ENCODE peak calls at places on chromosome 6, in five cellular contexts. L, C, U, E and N are unnamed samples.
A peak's percentile ranks its signal among the peaks of the same experiment; 100 is the strongest.

GRCh38 chr6:154039231-154039842 is at the start of gene OPRM1:
- DNase-seq in L (no peak), C (peak; percentile 92), U (peak; percentile 47), E (peak; percentile 83), N (peak; percentile 95)

GRCh38 chr6:113642714-113643442 is 214.3 kb upstream of the MARCKS start:
- DNase-seq in L (peak; percentile 28), C (no peak), U (no peak), E (no peak), N (no peak)

GRCh38 chr6:165834613-165835259 is 171.7 kb upstream of the PDE10A start:
- DNase-seq in L (peak; percentile 17), C (no peak), U (no peak), E (no peak), N (no peak)

GRCh38 chr6:78436335-78436734 is 431.0 kb upstream of the IRAK1BP1 start:
- DNase-seq in L (peak; percentile 33), C (no peak), U (peak; percentile 16), E (no peak), N (no peak)

GRCh38 chr6:167493961-167494697 is 169.2 kb downstream of the TTLL2 start:
- DNase-seq in L (no peak), C (no peak), U (no peak), E (no peak), N (no peak)

GRCh38 chr6:41965429-41966213 is 24.0 kb upstream of the CCND3 start:
- DNase-seq in L (no peak), C (peak; percentile 93), U (no peak), E (peak; percentile 86), N (peak; percentile 63)

GRCh38 chr6:42963855-42964605 is 3.5 kb downstream of the GNMT start:
- DNase-seq in L (peak; percentile 58), C (peak; percentile 89), U (peak; percentile 78), E (no peak), N (peak; percentile 82)

GRCh38 chr6:40286721-40287120 is 300.4 kb downstream of the LRFN2 start:
- DNase-seq in L (no peak), C (no peak), U (no peak), E (no peak), N (no peak)

GRCh38 chr6:144285548-144285797 is 338 bp downstream of the UTRN start:
- DNase-seq in L (no peak), C (no peak), U (no peak), E (no peak), N (no peak)

GRCh38 chr6:36547646-36548400 is 544 bp upstream of the STK38 start:
- DNase-seq in L (no peak), C (peak; percentile 28), U (no peak), E (no peak), N (no peak)

GRCh38 chr6:33728438-33728837 is 16.9 kb upstream of the UQCC2 start:
- DNase-seq in L (no peak), C (no peak), U (no peak), E (no peak), N (no peak)

GRCh38 chr6:13294499-13295069 is 33.8 kb downstream of the TBC1D7 start:
- DNase-seq in L (no peak), C (no peak), U (no peak), E (no peak), N (no peak)

GRCh38 chr6:89257781-89258180 is 40.6 kb upstream of the GABRR1 start:
- DNase-seq in L (no peak), C (no peak), U (no peak), E (no peak), N (no peak)

GRCh38 chr6:37783831-37784584 is 35.5 kb upstream of the ZFAND3 start:
- DNase-seq in L (no peak), C (no peak), U (peak; percentile 57), E (no peak), N (no peak)

GRCh38 chr6:132023490-132023889 is 72.3 kb upstream of the CCN2 start:
- DNase-seq in L (no peak), C (peak; percentile 38), U (no peak), E (no peak), N (no peak)

GRCh38 chr6:41757268-41757667 is 10.1 kb upstream of the PGC start:
- DNase-seq in L (no peak), C (no peak), U (no peak), E (no peak), N (no peak)

GRCh38 chr6:31359556-31359955 is 2.6 kb upstream of the HLA-B start:
- DNase-seq in L (no peak), C (no peak), U (no peak), E (no peak), N (no peak)

GRCh38 chr6:98648211-98648914 is 186.0 kb upstream of the POU3F2 start:
- DNase-seq in L (no peak), C (no peak), U (no peak), E (no peak), N (no peak)

GRCh38 chr6:68046756-68047155 is 588.3 kb upstream of the ADGRB3 start:
- DNase-seq in L (no peak), C (no peak), U (no peak), E (no peak), N (no peak)

GRCh38 chr6:54802775-54803631 is 43.6 kb upstream of the FAM83B start:
- DNase-seq in L (peak; percentile 83), C (no peak), U (peak; percentile 78), E (no peak), N (no peak)

GRCh38 chr6:85129881-85130280 is 320.0 kb upstream of the NT5E start:
- DNase-seq in L (peak; percentile 3), C (no peak), U (no peak), E (no peak), N (no peak)

GRCh38 chr6:24486065-24486464 is 3.3 kb downstream of the GPLD1 start:
- DNase-seq in L (no peak), C (no peak), U (no peak), E (no peak), N (no peak)

DNA sequence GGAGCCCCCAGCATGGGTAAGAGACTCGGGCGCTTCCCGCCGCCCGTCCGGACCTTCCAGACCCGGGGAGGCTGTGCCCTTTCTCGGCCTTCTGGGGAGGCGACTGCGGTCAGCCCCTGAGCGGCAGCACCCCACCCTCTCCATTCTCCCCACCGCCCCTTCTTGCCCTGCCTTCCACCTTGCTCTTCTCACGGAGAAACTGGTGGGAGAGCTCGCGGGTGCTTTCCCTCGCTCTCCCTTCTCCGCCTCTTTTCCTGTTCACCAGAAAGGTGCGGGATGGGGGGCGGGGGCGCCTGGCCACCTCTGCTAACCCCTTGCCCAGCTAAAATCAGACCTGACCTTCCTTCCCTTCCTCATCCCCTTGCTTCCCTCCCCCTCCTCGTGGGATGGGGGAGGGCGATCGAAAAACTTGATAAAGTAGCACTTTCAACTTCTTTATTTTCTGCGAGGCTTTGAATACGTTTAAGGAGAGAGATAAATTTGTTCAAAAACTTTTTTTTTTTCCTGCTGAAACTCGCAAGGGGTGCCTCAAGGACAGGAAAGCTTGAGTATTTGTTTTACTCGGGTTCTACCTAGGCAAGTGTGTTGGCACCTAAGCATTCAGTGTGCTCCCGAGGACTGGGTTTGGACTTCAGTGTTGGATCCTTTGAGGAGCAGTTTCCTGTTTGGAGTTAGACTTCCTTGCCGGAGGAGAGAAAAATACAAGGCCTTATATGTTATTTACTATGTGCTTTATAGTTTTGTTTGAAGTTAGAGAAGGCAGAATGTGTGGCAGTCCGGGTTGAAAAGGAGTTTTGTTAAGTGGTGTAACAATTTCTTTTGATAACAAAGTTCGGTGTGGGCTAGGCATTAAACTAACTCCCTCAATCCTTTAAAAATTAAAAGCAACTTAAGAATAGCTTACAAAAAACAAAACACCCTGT is 905 bp downstream of the CD2AP start:
- DNase-seq in L (peak; percentile 30), C (no peak), U (peak; percentile 50), E (no peak), N (no peak)
- H3K14ac ChIP-seq in L (peak overlapping the region; percentile 67), C (peak overlapping the region; percentile 86), U (no peak overlapping the region), E (no peak overlapping the region), N (no peak overlapping the region)

GRCh38 chr6:158409451-158409850 is 97.2 kb downstream of the TULP4 start:
- DNase-seq in L (peak; percentile 75), C (no peak), U (peak; percentile 60), E (no peak), N (no peak)

GRCh38 chr6:158406736-158407135 is 94.5 kb downstream of the TULP4 start:
- DNase-seq in L (no peak), C (no peak), U (no peak), E (no peak), N (no peak)

GRCh38 chr6:158405933-158406332 is 93.7 kb downstream of the TULP4 start:
- DNase-seq in L (no peak), C (no peak), U (no peak), E (no peak), N (no peak)

GRCh38 chr6:158408552-158409130 is 96.4 kb downstream of the TULP4 start:
- DNase-seq in L (peak; percentile 76), C (no peak), U (peak; percentile 53), E (no peak), N (no peak)

DNA sequence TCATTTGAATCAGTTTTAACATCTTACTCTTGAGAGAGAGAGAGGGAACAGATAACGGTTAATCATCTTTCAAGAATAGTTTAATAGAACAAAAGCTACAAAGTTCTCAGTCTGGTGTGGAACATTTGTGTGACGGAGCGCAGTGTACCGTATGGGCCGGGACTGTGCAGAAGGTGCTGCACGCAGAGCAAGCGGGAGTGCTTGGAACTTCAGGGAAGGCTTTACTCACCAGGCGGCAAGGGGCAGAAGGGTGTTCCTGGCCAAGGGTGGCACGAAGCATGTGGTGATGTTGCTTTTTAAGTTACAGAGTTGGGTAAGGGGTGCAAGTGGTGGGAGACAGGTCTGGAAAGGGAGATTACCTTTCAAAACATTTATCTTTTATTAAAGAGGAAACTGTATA is 95.7 kb downstream of the TULP4 start:
- DNase-seq in L (no peak), C (no peak), U (no peak), E (no peak), N (no peak)
- H3K14ac ChIP-seq in L (peak overlapping the region; percentile 37), C (no peak overlapping the region), U (no peak overlapping the region), E (no peak overlapping the region), N (no peak overlapping the region)

GRCh38 chr6:137219664-137220252 is 573 bp upstream of the IFNGR1 start:
- DNase-seq in L (no peak), C (no peak), U (no peak), E (no peak), N (no peak)
- H3K14ac ChIP-seq in L (peak overlapping the region; percentile 49), C (no peak overlapping the region), U (no peak overlapping the region), E (no peak overlapping the region), N (no peak overlapping the region)

DNA sequence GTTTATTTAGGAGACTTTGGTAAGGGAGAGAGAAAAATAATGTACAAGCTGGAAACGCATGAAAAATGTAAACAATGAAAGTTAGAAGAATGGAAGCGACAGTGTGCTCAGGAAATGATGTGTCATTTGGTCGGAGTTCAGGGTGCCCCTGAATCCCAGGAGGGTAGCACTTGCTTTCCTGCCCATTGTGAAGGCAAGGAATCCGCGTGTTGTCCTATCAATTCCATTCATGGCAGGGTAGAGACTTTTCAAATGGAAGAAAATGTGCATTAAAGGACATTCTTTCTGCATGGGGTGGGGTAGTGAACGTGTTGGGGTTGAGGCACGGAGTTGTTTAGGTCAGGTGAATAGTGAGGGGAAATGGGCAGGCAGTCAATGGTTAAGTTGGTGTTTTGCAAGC is 33.7 kb downstream of the GCNT2 start:
- DNase-seq in L (no peak), C (no peak), U (no peak), E (no peak), N (no peak)
- H3K14ac ChIP-seq in L (no peak overlapping the region), C (no peak overlapping the region), U (no peak overlapping the region), E (no peak overlapping the region), N (no peak overlapping the region)

GRCh38 chr6:146819596-146820320 is 221.0 kb downstream of the ADGB start:
- DNase-seq in L (peak; percentile 15), C (no peak), U (peak; percentile 29), E (no peak), N (no peak)
- H3K14ac ChIP-seq in L (no peak overlapping the region), C (no peak overlapping the region), U (no peak overlapping the region), E (no peak overlapping the region), N (no peak overlapping the region)

GRCh38 chr6:158559895-158560786 is at the start of gene TMEM181:
- DNase-seq in L (peak; percentile 80), C (peak; percentile 75), U (peak; percentile 85), E (peak; percentile 71), N (no peak)
- H3K14ac ChIP-seq in L (peak within 1 kb of the TSS; percentile 93), C (peak within 1 kb of the TSS; percentile 79), U (no peak within 1 kb of the TSS), E (peak within 1 kb of the TSS; percentile 66), N (no peak within 1 kb of the TSS)